ENCODE peak calls at places on chromosomes 2 and 18, in four cellular contexts. One of them, this sample, is unnamed.

GRCh38 chr2:72892506-72893173 is 5.4 kb downstream of the SPR start:
- DNase-seq in endothelial cell of umbilical vein: peak
- DNase-seq in HFFc6: peak
- DNase-seq in astrocyte: peak
- DNase-seq in this sample: peak

GRCh38 chr2:152716805-152717241 is 438 bp downstream of the PRPF40A start:
- DNase-seq in HFFc6: no peak
- DNase-seq in endothelial cell of umbilical vein: no peak
- DNase-seq in astrocyte: peak
- DNase-seq in this sample: no peak

GRCh38 chr2:168432565-168433186 is 23.4 kb upstream of the CERS6 start:
- DNase-seq in HFFc6: no peak
- DNase-seq in astrocyte: no peak
- DNase-seq in endothelial cell of umbilical vein: no peak
- DNase-seq in this sample: no peak

GRCh38 chr18:13442451-13442850 is 223.9 kb downstream of the LDLRAD4 start:
- DNase-seq in astrocyte: no peak
- DNase-seq in HFFc6: no peak
- DNase-seq in endothelial cell of umbilical vein: no peak
- DNase-seq in this sample: no peak

GRCh38 chr2:75609937-75610508 is 36.6 kb upstream of the MRPL19 start:
- DNase-seq in endothelial cell of umbilical vein: no peak
- DNase-seq in HFFc6: peak
- DNase-seq in astrocyte: peak
- DNase-seq in this sample: no peak

GRCh38 chr2:165793779-165794519 is at the start of gene GALNT3:
- DNase-seq in astrocyte: no peak
- DNase-seq in endothelial cell of umbilical vein: no peak
- DNase-seq in HFFc6: no peak
- DNase-seq in this sample: no peak

GRCh38 chr2:144183744-144184143 is 336.2 kb downstream of the ZEB2 start:
- DNase-seq in HFFc6: peak
- DNase-seq in astrocyte: peak
- DNase-seq in endothelial cell of umbilical vein: no peak
- DNase-seq in this sample: no peak

GRCh38 chr2:40405440-40405839 is 46.5 kb downstream of the SLC8A1 start:
- DNase-seq in HFFc6: peak
- DNase-seq in astrocyte: peak
- DNase-seq in endothelial cell of umbilical vein: no peak
- DNase-seq in this sample: no peak

GRCh38 chr2:199465988-199466703 is 8.4 kb upstream of the SATB2 start:
- DNase-seq in endothelial cell of umbilical vein: no peak
- DNase-seq in astrocyte: no peak
- DNase-seq in HFFc6: no peak
- DNase-seq in this sample: no peak

GRCh38 chr2:129479892-129480291 is 499.6 kb upstream of the RAB6C start:
- DNase-seq in astrocyte: no peak
- DNase-seq in HFFc6: no peak
- DNase-seq in endothelial cell of umbilical vein: no peak
- DNase-seq in this sample: no peak